ENCODE peak calls at places on chromosomes 16 and 17, in five cellular contexts. W is activated naive CD4-positive, alpha-beta T cell treated with Interleukin-2 at 50 U/mL for 16 hours; G is effector memory CD4-positive, alpha-beta T cell; P is naive B cell; K is T follicular helper cell. Q is an unnamed sample.

GRCh38 chr17:49393491-49394255 is 21.0 kb downstream of the PHB1 start:
- DNase-seq in K (no peak), W (no peak), G (no peak), P (no peak), Q (no peak)

GRCh38 chr17:80901319-80901718 is 90.3 kb upstream of the CHMP6 start:
- DNase-seq in P (peak; percentile 27), G (no peak), K (no peak), W (peak; percentile 34), Q (no peak)

GRCh38 chr17:36117505-36118382 is 14.1 kb downstream of the CCL4 start:
- DNase-seq in G (no peak), W (peak; percentile 47), K (no peak), P (no peak), Q (no peak)

GRCh38 chr17:79562806-79563141 is 48.1 kb downstream of the RBFOX3 start:
- DNase-seq in P (no peak), K (no peak), W (no peak), G (no peak), Q (no peak)

GRCh38 chr17:290121-290521 is 62.5 kb downstream of the RPH3AL start:
- DNase-seq in K (no peak), W (no peak), G (no peak), P (no peak), Q (no peak)

GRCh38 chr17:40373324-40373723 is 8.8 kb upstream of the GJD3 start:
- DNase-seq in G (no peak), K (no peak), P (no peak), W (no peak), Q (no peak)

GRCh38 chr16:70151941-70152509 is 21.6 kb upstream of the CLEC18C start:
- DNase-seq in K (no peak), G (no peak), P (no peak), W (no peak), Q (no peak)

GRCh38 chr16:23567602-23568001 is 10.1 kb downstream of the UBFD1 start:
- DNase-seq in W (no peak), G (no peak), P (no peak), K (no peak), Q (no peak)

GRCh38 chr16:53668869-53669268 is 34.8 kb downstream of the RPGRIP1L start:
- DNase-seq in W (no peak), K (no peak), G (no peak), P (no peak), Q (no peak)

GRCh38 chr17:1275962-1276736 is 3.3 kb upstream of the TRARG1 start:
- DNase-seq in P (peak; percentile 64), G (peak; percentile 62), W (peak; percentile 75), K (peak; percentile 62), Q (peak; percentile 33)

GRCh38 chr17:64331946-64332493 is 58.6 kb downstream of the PECAM1 start:
- DNase-seq in W (no peak), K (no peak), G (no peak), P (no peak), Q (no peak)

GRCh38 chr16:89350701-89351380 is 133.3 kb downstream of the ZNF778 start:
- DNase-seq in W (peak; percentile 63), K (no peak), G (no peak), P (no peak), Q (no peak)

GRCh38 chr17:77840576-77841160 is 117.8 kb upstream of the TNRC6C start:
- DNase-seq in K (no peak), G (no peak), W (no peak), P (no peak), Q (no peak)

GRCh38 chr17:15971108-15971507 is 26.2 kb downstream of the ADORA2B start:
- DNase-seq in P (no peak), W (no peak), G (no peak), K (no peak), Q (no peak)

GRCh38 chr16:85448557-85449194 is 164.4 kb upstream of the GSE1 start:
- DNase-seq in P (peak; percentile 52), G (no peak), W (peak; percentile 27), K (peak; percentile 25), Q (peak; percentile 99)

GRCh38 chr17:18254888-18255649 is 3.5 kb downstream of the FLII start:
- DNase-seq in W (no peak), G (no peak), K (no peak), P (no peak), Q (no peak)

GRCh38 chr17:44930667-44931066 is 15.4 kb upstream of the GFAP start:
- DNase-seq in G (no peak), P (no peak), K (no peak), W (no peak), Q (no peak)

GRCh38 chr16:79093554-79093967 is 507.0 kb downstream of the MAF start:
- DNase-seq in K (peak; percentile 24), G (peak; percentile 26), P (peak; percentile 30), W (peak; percentile 53), Q (no peak)

Q was measured in NCI-H1694 treated with DMSO at 0.1 percent for 48 hours.